ENCODE peak calls at places on chromosome 15, in nine cellular contexts. One of them, this sample, is unnamed.

GRCh38 chr15:39426552-39427532 is 154.0 kb upstream of the THBS1 start:
- DNase-seq in transverse colon: peak; percentile 38
- DNase-seq in tibial nerve: peak; percentile 25
- DNase-seq in SK-N-SH: peak; percentile 41
- DNase-seq in A549: no peak
- DNase-seq in H1: no peak
- DNase-seq in mesendoderm: no peak
- DNase-seq in heart right ventricle: peak; percentile 44
- DNase-seq in GM23248: peak; percentile 80
- DNase-seq in this sample: peak; percentile 56

GRCh38 chr15:57684491-57685184 is 21.9 kb upstream of the POLR2M start:
- DNase-seq in transverse colon: no peak
- DNase-seq in tibial nerve: no peak
- DNase-seq in SK-N-SH: no peak
- DNase-seq in A549: no peak
- DNase-seq in H1: no peak
- DNase-seq in mesendoderm: no peak
- DNase-seq in heart right ventricle: no peak
- DNase-seq in GM23248: no peak
- DNase-seq in this sample: peak; percentile 46

GRCh38 chr15:58510715-58511465 is 79.1 kb downstream of the LIPC start:
- DNase-seq in transverse colon: no peak
- DNase-seq in tibial nerve: no peak
- DNase-seq in SK-N-SH: no peak
- DNase-seq in A549: no peak
- DNase-seq in H1: no peak
- DNase-seq in mesendoderm: no peak
- DNase-seq in heart right ventricle: no peak
- DNase-seq in GM23248: peak; percentile 65
- DNase-seq in this sample: no peak

GRCh38 chr15:34018021-34018645 is 20.9 kb downstream of the AVEN start:
- DNase-seq in transverse colon: peak; percentile 30
- DNase-seq in tibial nerve: no peak
- DNase-seq in SK-N-SH: no peak
- DNase-seq in A549: no peak
- DNase-seq in H1: no peak
- DNase-seq in mesendoderm: no peak
- DNase-seq in heart right ventricle: no peak
- DNase-seq in GM23248: no peak
- DNase-seq in this sample: no peak

GRCh38 chr15:51721199-51721960 is 16.1 kb downstream of the LYSMD2 start:
- DNase-seq in transverse colon: no peak
- DNase-seq in tibial nerve: no peak
- DNase-seq in SK-N-SH: no peak
- DNase-seq in A549: no peak
- DNase-seq in H1: no peak
- DNase-seq in mesendoderm: no peak
- DNase-seq in heart right ventricle: no peak
- DNase-seq in GM23248: peak; percentile 22
- DNase-seq in this sample: no peak

GRCh38 chr15:90271459-90272166 is 6.1 kb downstream of the NGRN start:
- DNase-seq in transverse colon: no peak
- DNase-seq in tibial nerve: no peak
- DNase-seq in SK-N-SH: no peak
- DNase-seq in A549: no peak
- DNase-seq in H1: no peak
- DNase-seq in mesendoderm: no peak
- DNase-seq in heart right ventricle: no peak
- DNase-seq in GM23248: no peak
- DNase-seq in this sample: no peak

GRCh38 chr15:90160781-90161727 is 40.1 kb upstream of the SEMA4B start:
- DNase-seq in transverse colon: peak; percentile 85
- DNase-seq in tibial nerve: no peak
- DNase-seq in SK-N-SH: no peak
- DNase-seq in A549: no peak
- DNase-seq in H1: peak; percentile 55
- DNase-seq in mesendoderm: no peak
- DNase-seq in heart right ventricle: no peak
- DNase-seq in GM23248: no peak
- DNase-seq in this sample: no peak

GRCh38 chr15:68385671-68386586 is 46.0 kb downstream of the ITGA11 start:
- DNase-seq in transverse colon: no peak
- DNase-seq in tibial nerve: no peak
- DNase-seq in SK-N-SH: no peak
- DNase-seq in A549: no peak
- DNase-seq in H1: peak; percentile 30
- DNase-seq in mesendoderm: no peak
- DNase-seq in heart right ventricle: no peak
- DNase-seq in GM23248: no peak
- DNase-seq in this sample: peak; percentile 6

GRCh38 chr15:55587321-55588069 is 650 bp downstream of the PYGO1 start:
- DNase-seq in transverse colon: peak; percentile 7
- DNase-seq in tibial nerve: no peak
- DNase-seq in SK-N-SH: peak; percentile 83
- DNase-seq in A549: peak; percentile 75
- DNase-seq in H1: peak; percentile 70
- DNase-seq in mesendoderm: peak; percentile 74
- DNase-seq in heart right ventricle: peak; percentile 5
- DNase-seq in GM23248: peak; percentile 77
- DNase-seq in this sample: peak; percentile 23

GRCh38 chr15:27650244-27650643 is 448.9 kb downstream of the OCA2 start:
- DNase-seq in transverse colon: no peak
- DNase-seq in tibial nerve: no peak
- DNase-seq in SK-N-SH: no peak
- DNase-seq in A549: no peak
- DNase-seq in H1: no peak
- DNase-seq in mesendoderm: no peak
- DNase-seq in heart right ventricle: no peak
- DNase-seq in GM23248: no peak
- DNase-seq in this sample: no peak

GRCh38 chr15:71195242-71195641 is 80.0 kb downstream of the THSD4 start:
- DNase-seq in transverse colon: no peak
- DNase-seq in tibial nerve: no peak
- DNase-seq in SK-N-SH: no peak
- DNase-seq in A549: peak; percentile 60
- DNase-seq in H1: peak; percentile 46
- DNase-seq in mesendoderm: peak; percentile 89
- DNase-seq in heart right ventricle: no peak
- DNase-seq in GM23248: no peak
- DNase-seq in this sample: no peak
- H3K4me1 ChIP-seq in transverse colon: no peaks in the 10 kb centered on the region
- H3K4me1 ChIP-seq in tibial nerve: no peaks in the 10 kb centered on the region
- H3K4me1 ChIP-seq in SK-N-SH: no peaks in the 10 kb centered on the region
- H3K4me1 ChIP-seq in A549: peaks cover 18% of the 10 kb centered on the region
- H3K4me1 ChIP-seq in H1: peaks cover 2% of the 10 kb centered on the region
- H3K4me1 ChIP-seq in mesendoderm: no peaks in the 10 kb centered on the region
- H3K4me1 ChIP-seq in heart right ventricle: peaks cover 11% of the 10 kb centered on the region
- H3K4me1 ChIP-seq in GM23248: peaks cover 7% of the 10 kb centered on the region
- H3K4me1 ChIP-seq in this sample: no peaks in the 10 kb centered on the region

GRCh38 chr15:99155961-99156443 is 51.1 kb downstream of the SYNM start:
- DNase-seq in transverse colon: no peak
- DNase-seq in tibial nerve: no peak
- DNase-seq in SK-N-SH: no peak
- DNase-seq in A549: no peak
- DNase-seq in H1: no peak
- DNase-seq in mesendoderm: peak; percentile 81
- DNase-seq in heart right ventricle: no peak
- DNase-seq in GM23248: no peak
- DNase-seq in this sample: no peak
- H3K4me1 ChIP-seq in transverse colon: no peaks in the 10 kb centered on the region
- H3K4me1 ChIP-seq in tibial nerve: no peaks in the 10 kb centered on the region
- H3K4me1 ChIP-seq in SK-N-SH: peaks cover 8% of the 10 kb centered on the region
- H3K4me1 ChIP-seq in A549: no peaks in the 10 kb centered on the region
- H3K4me1 ChIP-seq in H1: no peaks in the 10 kb centered on the region
- H3K4me1 ChIP-seq in mesendoderm: peaks cover 8% of the 10 kb centered on the region
- H3K4me1 ChIP-seq in heart right ventricle: no peaks in the 10 kb centered on the region
- H3K4me1 ChIP-seq in GM23248: peaks cover 3% of the 10 kb centered on the region
- H3K4me1 ChIP-seq in this sample: no peaks in the 10 kb centered on the region

DNA sequence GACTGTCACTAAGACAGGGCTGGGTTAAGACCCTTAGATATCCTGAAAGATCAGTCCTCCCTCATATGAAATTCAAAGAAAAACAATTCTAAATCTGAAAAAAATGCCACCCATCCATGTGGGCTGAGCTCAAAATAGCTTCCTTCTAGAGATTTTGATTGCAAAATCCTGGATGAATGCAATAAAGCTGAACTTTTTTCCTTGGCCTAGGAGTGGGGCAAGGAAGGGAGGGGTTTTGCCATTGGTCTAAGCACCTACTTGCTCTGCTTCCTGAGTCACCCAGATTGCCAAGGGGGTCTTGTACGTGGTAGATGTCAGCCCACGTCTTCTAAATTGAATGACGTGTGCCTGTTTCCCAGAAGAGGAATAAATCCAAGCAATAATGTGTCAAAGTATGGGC is 15.3 kb upstream of the SMAD3 start:
- DNase-seq in transverse colon: no peak
- DNase-seq in tibial nerve: no peak
- DNase-seq in SK-N-SH: no peak
- DNase-seq in A549: no peak
- DNase-seq in H1: no peak
- DNase-seq in mesendoderm: no peak
- DNase-seq in heart right ventricle: no peak
- DNase-seq in GM23248: peak; percentile 81
- DNase-seq in this sample: no peak
- H3K4me1 ChIP-seq in transverse colon: peaks cover 41% of the 10 kb centered on the region
- H3K4me1 ChIP-seq in tibial nerve: peaks cover 29% of the 10 kb centered on the region
- H3K4me1 ChIP-seq in SK-N-SH: peaks cover 19% of the 10 kb centered on the region
- H3K4me1 ChIP-seq in A549: peaks cover 67% of the 10 kb centered on the region
- H3K4me1 ChIP-seq in H1: no peaks in the 10 kb centered on the region
- H3K4me1 ChIP-seq in mesendoderm: peaks cover 2% of the 10 kb centered on the region
- H3K4me1 ChIP-seq in heart right ventricle: peaks cover 23% of the 10 kb centered on the region
- H3K4me1 ChIP-seq in GM23248: peaks cover 34% of the 10 kb centered on the region
- H3K4me1 ChIP-seq in this sample: peaks cover 28% of the 10 kb centered on the region

GRCh38 chr15:96343529-96344072 is 13.1 kb downstream of the NR2F2 start:
- DNase-seq in transverse colon: no peak
- DNase-seq in tibial nerve: no peak
- DNase-seq in SK-N-SH: no peak
- DNase-seq in A549: no peak
- DNase-seq in H1: peak; percentile 68
- DNase-seq in mesendoderm: no peak
- DNase-seq in heart right ventricle: no peak
- DNase-seq in GM23248: no peak
- DNase-seq in this sample: no peak

GRCh38 chr15:96342611-96343528 is 12.4 kb downstream of the NR2F2 start:
- DNase-seq in transverse colon: no peak
- DNase-seq in tibial nerve: no peak
- DNase-seq in SK-N-SH: no peak
- DNase-seq in A549: no peak
- DNase-seq in H1: peak; percentile 53
- DNase-seq in mesendoderm: no peak
- DNase-seq in heart right ventricle: no peak
- DNase-seq in GM23248: no peak
- DNase-seq in this sample: no peak

GRCh38 chr15:96340611-96341464 is 10.3 kb downstream of the NR2F2 start:
- DNase-seq in transverse colon: peak; percentile 27
- DNase-seq in tibial nerve: no peak
- DNase-seq in SK-N-SH: peak; percentile 83
- DNase-seq in A549: peak; percentile 86
- DNase-seq in H1: peak; percentile 82
- DNase-seq in mesendoderm: peak; percentile 84
- DNase-seq in heart right ventricle: no peak
- DNase-seq in GM23248: peak; percentile 81
- DNase-seq in this sample: peak; percentile 44

GRCh38 chr15:96341465-96342142 is 11.1 kb downstream of the NR2F2 start:
- DNase-seq in transverse colon: no peak
- DNase-seq in tibial nerve: no peak
- DNase-seq in SK-N-SH: no peak
- DNase-seq in A549: no peak
- DNase-seq in H1: peak; percentile 64
- DNase-seq in mesendoderm: no peak
- DNase-seq in heart right ventricle: no peak
- DNase-seq in GM23248: no peak
- DNase-seq in this sample: peak; percentile 58

DNA sequence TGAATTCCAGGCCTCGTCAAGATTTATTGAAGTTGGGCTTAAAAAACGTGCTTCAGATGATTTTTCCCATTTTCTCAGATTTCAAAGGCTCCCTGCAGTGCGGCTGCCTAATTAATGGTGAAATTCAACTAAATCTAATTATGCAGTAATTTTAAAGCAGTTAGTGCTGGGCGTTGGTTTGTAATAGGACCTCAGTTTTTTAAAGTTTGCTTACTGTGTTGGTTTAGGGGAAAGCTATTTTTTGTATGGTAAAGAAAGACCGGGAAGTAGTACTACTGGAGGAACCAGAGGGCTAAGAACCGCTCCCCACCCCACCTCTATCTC is 11.6 kb downstream of the NR2F2 start:
- DNase-seq in transverse colon: no peak
- DNase-seq in tibial nerve: no peak
- DNase-seq in SK-N-SH: no peak
- DNase-seq in A549: no peak
- DNase-seq in H1: no peak
- DNase-seq in mesendoderm: no peak
- DNase-seq in heart right ventricle: no peak
- DNase-seq in GM23248: no peak
- DNase-seq in this sample: no peak
- H3K4me1 ChIP-seq in transverse colon: peaks cover 58% of the 10 kb centered on the region
- H3K4me1 ChIP-seq in tibial nerve: peaks cover 11% of the 10 kb centered on the region
- H3K4me1 ChIP-seq in SK-N-SH: peaks cover 7% of the 10 kb centered on the region
- H3K4me1 ChIP-seq in A549: peaks cover 38% of the 10 kb centered on the region
- H3K4me1 ChIP-seq in H1: peaks cover 22% of the 10 kb centered on the region
- H3K4me1 ChIP-seq in mesendoderm: no peaks in the 10 kb centered on the region
- H3K4me1 ChIP-seq in heart right ventricle: peaks cover 63% of the 10 kb centered on the region
- H3K4me1 ChIP-seq in GM23248: peaks cover 50% of the 10 kb centered on the region
- H3K4me1 ChIP-seq in this sample: peaks cover 45% of the 10 kb centered on the region

DNA sequence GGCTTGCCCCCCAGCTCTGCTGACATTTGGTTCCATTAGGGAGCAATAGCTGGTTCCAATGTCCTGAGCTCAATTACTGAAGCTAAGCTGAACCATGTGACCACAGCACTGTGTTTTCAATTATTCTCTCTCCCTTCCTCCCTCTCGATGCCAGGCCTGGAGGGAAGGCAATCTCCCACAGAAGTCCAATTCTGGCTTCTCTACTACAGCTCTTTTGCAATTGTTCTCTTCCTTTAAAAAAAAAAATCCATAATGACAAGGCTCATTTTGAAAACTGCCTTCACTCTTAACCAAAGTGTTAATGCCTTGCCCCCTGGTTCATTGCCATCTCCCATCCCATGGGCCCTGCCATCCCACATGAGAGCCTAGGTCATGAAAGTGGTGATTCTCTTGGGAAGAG is 24.8 kb downstream of the IL16 start:
- DNase-seq in transverse colon: no peak
- DNase-seq in tibial nerve: no peak
- DNase-seq in SK-N-SH: peak; percentile 7
- DNase-seq in A549: no peak
- DNase-seq in H1: no peak
- DNase-seq in mesendoderm: no peak
- DNase-seq in heart right ventricle: no peak
- DNase-seq in GM23248: peak; percentile 19
- DNase-seq in this sample: no peak
- H3K4me1 ChIP-seq in transverse colon: no peaks in the 10 kb centered on the region
- H3K4me1 ChIP-seq in tibial nerve: peaks cover 12% of the 10 kb centered on the region
- H3K4me1 ChIP-seq in SK-N-SH: no peaks in the 10 kb centered on the region
- H3K4me1 ChIP-seq in A549: no peaks in the 10 kb centered on the region
- H3K4me1 ChIP-seq in H1: peaks cover 2% of the 10 kb centered on the region
- H3K4me1 ChIP-seq in mesendoderm: no peaks in the 10 kb centered on the region
- H3K4me1 ChIP-seq in heart right ventricle: peaks cover 24% of the 10 kb centered on the region
- H3K4me1 ChIP-seq in GM23248: no peaks in the 10 kb centered on the region
- H3K4me1 ChIP-seq in this sample: peaks cover 39% of the 10 kb centered on the region

GRCh38 chr15:61182955-61183354 is 46.1 kb downstream of the RORA start:
- DNase-seq in transverse colon: no peak
- DNase-seq in tibial nerve: no peak
- DNase-seq in SK-N-SH: no peak
- DNase-seq in A549: no peak
- DNase-seq in H1: no peak
- DNase-seq in mesendoderm: no peak
- DNase-seq in heart right ventricle: no peak
- DNase-seq in GM23248: no peak
- DNase-seq in this sample: no peak
- H3K4me1 ChIP-seq in transverse colon: peaks cover 4% of the 10 kb centered on the region
- H3K4me1 ChIP-seq in tibial nerve: no peaks in the 10 kb centered on the region
- H3K4me1 ChIP-seq in SK-N-SH: no peaks in the 10 kb centered on the region
- H3K4me1 ChIP-seq in A549: no peaks in the 10 kb centered on the region
- H3K4me1 ChIP-seq in H1: no peaks in the 10 kb centered on the region
- H3K4me1 ChIP-seq in mesendoderm: no peaks in the 10 kb centered on the region
- H3K4me1 ChIP-seq in heart right ventricle: peaks cover 5% of the 10 kb centered on the region
- H3K4me1 ChIP-seq in GM23248: no peaks in the 10 kb centered on the region
- H3K4me1 ChIP-seq in this sample: peaks cover 16% of the 10 kb centered on the region